ENCODE peak calls at places on chromosomes 5 and 9, in seven cellular contexts. X is lower leg skin; M is CD8-positive, alpha-beta T cell; Z is lower lobe of right lung; W is right cardiac atrium; I is astrocyte of the spinal cord; P is HFF-Myc. K is an unnamed sample.

GRCh38 chr5:78566747-78567449 is 81.7 kb downstream of the LHFPL2 start:
- DNase-seq in M (no peak), X (no peak), W (no peak), P (no peak), I (peak), Z (no peak), K (no peak)

GRCh38 chr5:135471726-135472125 is 19.6 kb upstream of the TIFAB start:
- DNase-seq in P (no peak), X (no peak), Z (no peak), I (no peak), W (no peak), M (no peak), K (no peak)

GRCh38 chr9:109205526-109205925 is 38.5 kb upstream of the FRRS1L start:
- DNase-seq in Z (no peak), M (no peak), I (no peak), P (no peak), X (no peak), W (no peak), K (no peak)

GRCh38 chr5:16931334-16932110 is 4.6 kb downstream of the MYO10 start:
- DNase-seq in W (no peak), I (peak), P (no peak), Z (peak), X (no peak), M (no peak), K (no peak)

GRCh38 chr5:78972654-78973428 is 12.3 kb downstream of the ARSB start:
- DNase-seq in X (peak), P (peak), I (peak), W (peak), Z (no peak), M (no peak), K (no peak)

GRCh38 chr5:171092194-171092593 is 216.9 kb upstream of the TLX3 start:
- DNase-seq in I (peak), M (no peak), P (peak), W (no peak), X (no peak), Z (no peak), K (no peak)

GRCh38 chr9:13728917-13729811 is 449.7 kb upstream of the MPDZ start:
- DNase-seq in W (no peak), Z (no peak), M (no peak), X (no peak), I (peak), P (no peak), K (peak)

GRCh38 chr5:163172540-163173337 is 264.7 kb upstream of the CCNG1 start:
- DNase-seq in W (no peak), P (no peak), I (no peak), Z (no peak), M (no peak), X (no peak), K (no peak)

GRCh38 chr9:93911871-93912554 is 43.1 kb downstream of the BARX1 start:
- DNase-seq in P (no peak), X (no peak), W (peak), I (no peak), Z (peak), M (no peak), K (no peak)

GRCh38 chr5:149060325-149060724 is 2.5 kb downstream of the SH3TC2 start:
- DNase-seq in Z (no peak), P (no peak), W (peak), M (no peak), I (peak), X (no peak), K (no peak)

GRCh38 chr9:12771891-12772290 is 2.9 kb upstream of the LURAP1L start:
- DNase-seq in W (no peak), Z (no peak), P (no peak), M (no peak), X (no peak), I (peak), K (peak)

GRCh38 chr9:18379073-18379811 is 94.7 kb upstream of the ADAMTSL1 start:
- DNase-seq in Z (no peak), P (peak), M (no peak), X (no peak), W (no peak), I (peak), K (peak)

GRCh38 chr9:76027426-76027825 is 137.0 kb downstream of the PCSK5 start:
- DNase-seq in W (no peak), I (peak), Z (no peak), P (no peak), X (no peak), M (no peak), K (no peak)

GRCh38 chr5:111792659-111793058 is 35.7 kb upstream of the NREP start:
- DNase-seq in W (no peak), M (no peak), Z (no peak), P (no peak), X (no peak), I (peak), K (no peak)

GRCh38 chr5:172078726-172079345 is 72.4 kb upstream of the FBXW11 start:
- DNase-seq in W (peak), I (no peak), Z (no peak), X (no peak), P (peak), M (no peak), K (no peak)

GRCh38 chr5:135324897-135325650 is 74.0 kb downstream of the MACROH2A1 start:
- DNase-seq in Z (no peak), X (no peak), P (no peak), I (no peak), M (peak), W (no peak), K (no peak)

GRCh38 chr5:136084698-136085097 is 47.9 kb upstream of the SMAD5 start:
- DNase-seq in Z (no peak), W (peak), P (no peak), M (no peak), X (no peak), I (no peak), K (no peak)

GRCh38 chr9:35355954-35356353 is 134.0 kb upstream of the RUSC2 start:
- DNase-seq in X (no peak), P (no peak), Z (no peak), I (no peak), W (no peak), M (no peak), K (no peak)

GRCh38 chr5:173281910-173282309 is 46.3 kb downstream of the STC2 start:
- DNase-seq in M (no peak), P (no peak), W (peak), Z (no peak), I (no peak), X (no peak), K (no peak)

GRCh38 chr9:126689027-126689825 is 75.5 kb downstream of the LMX1B start:
- DNase-seq in M (no peak), I (no peak), P (no peak), X (no peak), Z (no peak), W (peak), K (no peak)

GRCh38 chr9:34701769-34702736 is 7.9 kb downstream of the CCL21 start:
- DNase-seq in I (peak), W (peak), X (peak), Z (peak), P (peak), M (peak), K (peak)

GRCh38 chr5:112159435-112159834 is 259.6 kb downstream of the EPB41L4A start:
- DNase-seq in M (no peak), I (no peak), X (no peak), W (peak), P (no peak), Z (no peak), K (no peak)

GRCh38 chr9:86994231-86994630 is 46.9 kb upstream of the GAS1 start:
- DNase-seq in P (no peak), Z (no peak), X (no peak), M (no peak), W (no peak), I (no peak), K (no peak)
- H3K4me3 ChIP-seq in P (no peak), Z (no peak), X (no peak), M (no peak), W (no peak), I (no peak), K (no peak)

GRCh38 chr9:116789097-116789496 is 102.0 kb downstream of the TRIM32 start:
- DNase-seq in Z (no peak), P (no peak), M (no peak), I (no peak), W (no peak), X (no peak), K (no peak)

GRCh38 chr9:116795859-116796258 is 108.8 kb downstream of the TRIM32 start:
- DNase-seq in P (no peak), Z (no peak), I (no peak), W (peak), X (no peak), M (no peak), K (no peak)

GRCh38 chr9:116796669-116797068 is 109.6 kb downstream of the TRIM32 start:
- DNase-seq in P (no peak), W (no peak), I (no peak), X (no peak), M (no peak), Z (no peak), K (no peak)

GRCh38 chr9:116791314-116791713 is 104.2 kb downstream of the TRIM32 start:
- DNase-seq in W (no peak), P (no peak), X (no peak), I (no peak), M (no peak), Z (no peak), K (no peak)

GRCh38 chr9:116792271-116792670 is 105.2 kb downstream of the TRIM32 start:
- DNase-seq in P (no peak), X (no peak), W (no peak), I (no peak), Z (no peak), M (no peak), K (no peak)
- H3K4me3 ChIP-seq in P (no peak), X (no peak), W (no peak), I (no peak), Z (no peak), M (no peak), K (no peak)

DNA sequence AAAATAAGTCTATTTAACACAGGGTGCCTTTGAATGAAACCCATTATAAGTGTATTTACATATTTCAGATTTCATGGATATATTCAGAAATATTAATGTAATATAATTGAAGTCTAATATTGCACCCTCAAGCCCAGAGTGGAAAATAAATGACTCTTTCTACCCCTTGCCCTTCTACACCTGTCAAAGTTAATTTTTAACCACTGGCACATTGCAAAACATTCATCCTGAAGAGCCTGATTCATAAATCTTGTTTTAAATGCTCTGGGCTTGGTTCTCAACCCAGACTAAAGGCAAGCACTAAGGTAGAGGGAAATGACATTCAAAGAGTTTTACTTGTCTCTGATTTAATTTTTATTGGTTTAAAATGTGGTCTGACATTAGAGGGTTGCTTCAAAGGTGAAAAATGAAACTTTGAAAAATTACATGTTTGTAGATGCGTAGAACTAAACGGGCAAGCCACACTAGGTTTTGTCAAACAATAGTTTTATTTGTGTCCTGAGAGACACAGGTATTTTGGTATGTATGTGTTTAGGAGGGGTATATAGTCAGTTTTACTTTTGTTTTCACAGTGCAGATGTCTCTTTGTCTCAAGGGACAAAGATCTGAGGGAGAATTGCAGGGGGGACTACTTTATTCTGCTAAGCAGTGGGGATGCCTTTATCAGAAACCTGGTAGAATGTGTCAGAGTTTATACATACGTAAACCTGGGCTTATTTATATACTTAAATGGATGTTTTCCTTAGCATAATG is 69.7 kb downstream of the PIK3R1 start:
- DNase-seq in X (no peak), M (no peak), W (no peak), P (no peak), I (no peak), Z (no peak), K (no peak)
- H3K4me3 ChIP-seq in X (no peak), M (no peak), W (no peak), P (no peak), I (no peak), Z (no peak), K (no peak)

DNA sequence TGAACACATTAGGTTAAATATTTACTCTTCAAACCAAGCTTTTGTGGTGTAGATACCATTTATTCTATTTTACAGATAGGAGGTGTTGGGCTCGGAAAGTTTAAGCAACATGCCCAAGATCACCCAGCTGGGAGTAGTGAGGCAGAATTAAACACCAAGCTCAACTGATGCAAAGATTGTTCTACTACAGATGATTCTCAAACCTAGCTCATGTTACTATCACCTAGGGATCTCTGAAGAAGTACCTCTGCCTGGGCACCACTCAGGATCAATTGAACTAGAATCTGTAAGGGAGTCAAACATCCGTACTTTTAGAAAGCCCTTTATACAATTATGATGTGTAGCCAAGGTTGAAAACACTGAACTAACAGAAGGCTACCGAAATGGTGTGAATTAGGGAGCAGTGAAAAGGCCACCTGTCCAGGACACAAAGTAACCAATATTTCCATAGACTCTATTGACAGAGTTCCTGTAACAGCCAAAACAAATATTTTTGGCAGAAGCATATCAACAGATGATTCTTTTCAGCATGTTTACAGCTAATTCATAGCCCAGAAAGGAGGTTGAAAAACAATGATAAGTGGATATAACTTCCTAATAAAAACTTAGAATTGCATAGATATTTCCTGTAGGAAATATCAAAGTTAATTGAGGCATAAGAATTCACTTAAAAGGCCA is 158.5 kb upstream of the PTGER4 start:
- DNase-seq in W (no peak), X (no peak), Z (no peak), M (no peak), I (no peak), P (no peak), K (no peak)
- H3K4me3 ChIP-seq in W (no peak), X (no peak), Z (no peak), M (no peak), I (no peak), P (no peak), K (no peak)

GRCh38 chr5:140835622-140836510 is 1.8 kb downstream of the PCDHA7 start:
- DNase-seq in M (no peak), W (no peak), P (no peak), X (no peak), Z (no peak), I (no peak), K (no peak)

GRCh38 chr5:140828402-140828737 is 610 bp downstream of the PCDHA6 start:
- DNase-seq in I (no peak), P (no peak), M (no peak), X (no peak), Z (no peak), W (no peak), K (no peak)

GRCh38 chr5:140833993-140834392 is at the start of gene PCDHA7:
- DNase-seq in I (peak), W (no peak), P (no peak), M (no peak), Z (no peak), X (no peak), K (no peak)
- H3K4me3 ChIP-seq in I (no peak), W (no peak), P (no peak), M (no peak), Z (peak), X (no peak), K (peak)

DNA sequence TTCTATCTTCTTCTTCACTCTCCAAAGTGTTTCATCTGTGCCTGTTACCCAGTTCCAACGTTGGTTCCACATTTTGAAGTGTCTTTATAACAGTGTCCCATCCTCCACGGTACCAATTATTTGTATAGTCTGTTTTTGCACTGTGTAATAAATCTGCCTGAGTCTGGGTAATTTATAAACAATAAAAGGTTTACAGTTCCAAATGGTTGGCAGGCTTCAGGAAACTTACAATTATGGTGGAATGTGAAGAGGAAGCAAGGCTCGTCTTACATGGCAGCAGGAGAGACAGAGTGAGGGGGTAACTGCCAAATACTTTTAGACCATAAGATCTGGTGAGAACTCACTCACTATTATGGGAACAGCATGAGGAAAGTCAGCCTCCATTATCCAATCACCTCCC is 465.4 kb upstream of the CDH9 start:
- DNase-seq in P (no peak), X (no peak), M (no peak), I (no peak), W (no peak), Z (no peak), K (no peak)
- H3K4me3 ChIP-seq in P (no peak), X (no peak), M (no peak), I (no peak), W (no peak), Z (no peak), K (no peak)

GRCh38 chr5:14056039-14056438 is 87.1 kb upstream of the TRIO start:
- DNase-seq in X (no peak), P (no peak), M (no peak), Z (no peak), I (no peak), W (no peak), K (no peak)

GRCh38 chr5:14057289-14057688 is 85.9 kb upstream of the TRIO start:
- DNase-seq in P (no peak), W (no peak), Z (no peak), I (no peak), M (no peak), X (no peak), K (no peak)

GRCh38 chr5:14054111-14054854 is 88.9 kb upstream of the TRIO start:
- DNase-seq in M (no peak), Z (no peak), X (no peak), P (no peak), W (no peak), I (no peak), K (no peak)

GRCh38 chr5:14050821-14051220 is 92.3 kb upstream of the TRIO start:
- DNase-seq in Z (no peak), M (no peak), X (no peak), W (no peak), P (no peak), I (no peak), K (no peak)

DNA sequence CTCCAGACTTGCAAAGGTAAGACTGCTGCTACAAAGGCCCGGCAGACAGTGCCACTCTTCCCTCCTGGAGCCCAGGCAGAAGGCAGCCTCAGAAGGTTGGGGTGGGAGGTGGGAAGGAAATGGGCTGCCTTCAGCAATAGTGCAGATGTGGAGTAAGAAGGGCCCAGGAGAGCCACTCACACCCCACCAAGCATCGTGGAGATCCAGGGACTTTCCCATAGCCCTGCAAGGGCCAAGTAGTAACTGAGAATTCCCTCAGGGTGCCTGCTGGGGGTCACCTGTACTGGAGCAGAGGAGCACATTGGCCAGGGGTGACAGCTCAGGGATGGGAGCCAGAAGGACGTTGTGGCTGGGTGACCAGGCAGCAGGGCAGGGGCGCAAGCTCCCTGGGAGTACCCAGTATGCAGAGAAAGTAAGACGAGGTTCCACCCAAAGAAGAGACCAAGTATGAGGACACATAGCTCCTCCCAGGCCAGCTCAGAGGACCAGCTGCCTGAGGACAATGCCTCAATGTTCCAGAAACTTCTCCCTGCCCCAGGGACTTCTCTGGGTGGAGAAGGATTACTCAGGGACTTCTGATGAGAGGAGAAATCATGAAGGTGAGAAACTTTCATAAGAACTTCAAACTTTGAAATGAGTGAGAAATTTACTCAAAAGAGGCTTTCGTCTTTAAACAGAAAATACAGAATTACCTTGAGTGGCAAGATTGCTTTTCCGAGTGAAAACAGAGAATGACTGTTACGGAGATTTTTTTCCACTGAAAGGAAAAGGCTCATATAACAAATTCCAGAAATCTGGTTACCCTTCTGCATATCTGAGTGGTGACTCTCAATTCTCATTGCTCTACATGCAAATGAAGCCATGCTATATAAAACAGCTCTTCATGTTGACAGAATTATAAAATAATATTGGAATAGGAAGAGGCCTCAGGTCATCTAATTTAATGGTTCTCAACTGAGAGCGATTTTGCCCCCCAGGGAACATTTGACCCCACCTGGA is 87.9 kb upstream of the TRIO start:
- DNase-seq in I (peak), P (no peak), X (no peak), M (no peak), Z (no peak), W (no peak), K (no peak)
- H3K4me3 ChIP-seq in I (no peak), P (no peak), X (no peak), M (no peak), Z (no peak), W (no peak), K (no peak)

GRCh38 chr9:136530472-136531089 is 15.3 kb downstream of the NOTCH1 start:
- DNase-seq in P (no peak), I (no peak), Z (no peak), X (no peak), M (no peak), W (no peak), K (no peak)
- H3K4me3 ChIP-seq in P (no peak), I (no peak), Z (peak), X (no peak), M (no peak), W (no peak), K (no peak)

GRCh38 chr5:142215915-142216681 is 107.5 kb downstream of the NDFIP1 start:
- DNase-seq in M (no peak), P (peak), W (peak), X (peak), Z (peak), I (peak), K (peak)
- H3K4me3 ChIP-seq in M (no peak), P (peak), W (no peak), X (no peak), Z (peak), I (no peak), K (no peak)

GRCh38 chr9:73038089-73038509 is 85.2 kb upstream of the ALDH1A1 start:
- DNase-seq in P (no peak), W (no peak), Z (no peak), M (no peak), X (no peak), I (no peak), K (no peak)
- H3K4me3 ChIP-seq in P (no peak), W (no peak), Z (no peak), M (no peak), X (no peak), I (no peak), K (no peak)

K was measured in epithelial cell of proximal tubule.